ENCODE peak calls at places on chromosomes 5 and 9, in six cellular contexts. N is endothelial cell of umbilical vein, W is Peyer's patch, F is suprapubic skin, T is ovary, S is neural progenitor cell. B is an unnamed sample.
A peak's percentile ranks its signal among the peaks of the same experiment; 100 is the strongest.

GRCh38 chr9:88593537-88594185 is 58.7 kb downstream of the NXNL2 start:
- DNase-seq in T (peak; percentile 45), W (no peak), S (peak; percentile 52), N (peak; percentile 39), F (no peak), B (peak; percentile 54)

GRCh38 chr9:68546596-68547390 is 6.1 kb upstream of the TMEM252 start:
- DNase-seq in W (no peak), F (no peak), T (no peak), S (no peak), N (no peak), B (no peak)

GRCh38 chr5:55604611-55605067 is 69.9 kb upstream of the PLPP1 start:
- DNase-seq in W (no peak), N (no peak), S (peak; percentile 16), T (no peak), F (no peak), B (no peak)

GRCh38 chr9:133950206-133950915 is 41.8 kb downstream of the VAV2 start:
- DNase-seq in F (no peak), W (no peak), N (no peak), S (no peak), T (no peak), B (no peak)

GRCh38 chr9:131887680-131888079 is 147.8 kb upstream of the RAPGEF1 start:
- DNase-seq in F (peak; percentile 20), S (no peak), T (no peak), N (no peak), W (no peak), B (no peak)

GRCh38 chr5:92518318-92518913 is 1062.6 kb downstream of the NR2F1-AS1 start:
- DNase-seq in T (no peak), F (no peak), N (peak; percentile 50), W (no peak), S (peak; percentile 46), B (no peak)

GRCh38 chr5:111984044-111984443 is 227.1 kb upstream of the NREP start:
- DNase-seq in W (no peak), T (no peak), S (no peak), F (no peak), N (no peak), B (no peak)

GRCh38 chr5:11724947-11725346 is 179.3 kb downstream of the CTNND2 start:
- DNase-seq in S (no peak), T (no peak), F (no peak), W (no peak), N (no peak), B (no peak)

GRCh38 chr5:111372799-111373198 is 139.5 kb downstream of the STARD4 start:
- DNase-seq in N (no peak), T (no peak), F (no peak), S (no peak), W (no peak), B (no peak)

GRCh38 chr9:131008909-131009618 is at the start of gene LAMC3:
- DNase-seq in N (no peak), F (no peak), T (no peak), W (no peak), S (peak; percentile 61), B (no peak)

GRCh38 chr5:145072880-145073279 is 762.3 kb downstream of the PRELID2 start:
- DNase-seq in S (peak; percentile 74), F (no peak), T (no peak), N (no peak), W (no peak), B (no peak)

GRCh38 chr5:115831163-115831768 is 10.1 kb downstream of the ATG12 start:
- DNase-seq in T (no peak), F (no peak), S (peak; percentile 62), N (peak; percentile 51), W (no peak), B (no peak)

GRCh38 chr9:126673689-126674364 is 60.1 kb downstream of the LMX1B start:
- DNase-seq in N (no peak), S (peak; percentile 80), W (no peak), T (no peak), F (no peak), B (no peak)

GRCh38 chr5:72817076-72817476 is 615 bp downstream of the TNPO1 start:
- DNase-seq in N (peak; percentile 57), F (peak; percentile 85), W (peak; percentile 78), T (peak; percentile 72), S (no peak), B (peak; percentile 47)

GRCh38 chr5:64766105-64766504 is 2.4 kb downstream of the SREK1IP1 start:
- DNase-seq in F (no peak), W (no peak), S (no peak), N (no peak), T (no peak), B (no peak)

GRCh38 chr5:55982957-55983381 is 11.8 kb downstream of the IL6ST start:
- DNase-seq in T (no peak), N (no peak), S (no peak), F (no peak), W (peak; percentile 60), B (no peak)

GRCh38 chr5:57338068-57338848 is 144.4 kb downstream of the ACTBL2 start:
- DNase-seq in N (peak; percentile 36), S (peak; percentile 67), W (no peak), F (no peak), T (no peak), B (no peak)

GRCh38 chr5:35430381-35431162 is 187.1 kb upstream of the SPEF2 start:
- DNase-seq in T (no peak), F (no peak), W (no peak), S (no peak), N (no peak), B (no peak)

GRCh38 chr9:130535818-130536521 is 43.4 kb upstream of the FUBP3 start:
- DNase-seq in F (no peak), T (peak; percentile 39), S (peak; percentile 51), W (no peak), N (peak; percentile 8), B (no peak)

GRCh38 chr5:82351754-82352145 is 73.6 kb upstream of the RPS23 start:
- DNase-seq in W (no peak), N (peak; percentile 85), T (no peak), S (peak; percentile 65), F (no peak), B (no peak)

GRCh38 chr5:136374003-136374402 is 8.7 kb upstream of the TRPC7 start:
- DNase-seq in T (no peak), N (peak; percentile 72), F (no peak), S (peak; percentile 45), W (no peak), B (no peak)
- H3K36me3 ChIP-seq in T (no peaks in the 10 kb centered on the region), N (no peaks in the 10 kb centered on the region), F (no peaks in the 10 kb centered on the region), S (no peaks in the 10 kb centered on the region), W (no peaks in the 10 kb centered on the region), B (no peaks in the 10 kb centered on the region)

GRCh38 chr5:157739388-157740045 is 4.0 kb upstream of the LSM11 start:
- DNase-seq in W (no peak), S (no peak), T (no peak), F (no peak), N (no peak), B (no peak)
- H3K27ac ChIP-seq in W (no peak overlapping the region), S (no peak overlapping the region), T (no peak overlapping the region), F (no peak overlapping the region), N (no peak overlapping the region), B (no peak overlapping the region)

DNA sequence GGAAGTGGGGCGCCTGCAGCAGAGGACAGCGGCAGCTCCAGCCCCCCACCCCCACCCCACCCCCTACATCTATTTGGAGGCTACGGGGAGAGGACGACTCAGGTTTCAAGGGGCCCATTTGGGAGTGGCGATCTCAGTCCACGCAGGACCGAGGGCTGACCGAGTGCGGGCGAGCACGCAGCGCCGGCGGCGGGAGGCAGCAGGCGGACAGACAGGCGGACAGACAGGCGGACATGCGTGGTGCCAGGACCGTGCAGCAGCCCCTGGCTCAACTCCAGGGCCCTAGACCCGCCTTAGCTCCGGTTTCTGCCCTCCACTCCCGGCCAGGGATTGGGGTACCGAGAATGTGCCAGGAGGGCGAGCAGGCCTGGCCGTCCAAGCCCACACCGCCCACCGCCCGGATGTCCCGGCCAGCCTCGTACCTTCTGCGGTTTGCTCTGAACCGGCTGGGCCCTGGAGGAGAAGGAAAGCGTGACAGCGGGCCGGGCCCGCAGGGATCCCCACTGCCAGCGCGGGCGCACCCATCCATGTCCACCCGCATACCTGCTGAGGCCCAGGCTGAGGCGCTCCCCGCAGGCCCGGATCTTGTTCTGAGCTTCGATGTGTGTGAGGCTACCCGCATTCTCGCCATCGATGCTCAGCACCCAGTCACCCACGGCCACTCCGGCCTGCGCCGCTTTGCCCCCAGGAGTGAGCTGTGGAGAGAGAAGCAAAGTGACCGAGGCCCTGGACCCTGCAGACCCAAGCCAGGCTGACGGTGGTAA is 5.2 kb downstream of the PDLIM7 start:
- DNase-seq in W (no peak), F (no peak), N (no peak), S (no peak), T (no peak), B (no peak)
- H3K36me3 ChIP-seq in W (no peaks in the 10 kb centered on the region), F (peaks cover 52% of the 10 kb centered on the region), N (peaks cover 37% of the 10 kb centered on the region), S (peaks cover 5% of the 10 kb centered on the region), T (no peaks in the 10 kb centered on the region), B (peaks cover 5% of the 10 kb centered on the region)

DNA sequence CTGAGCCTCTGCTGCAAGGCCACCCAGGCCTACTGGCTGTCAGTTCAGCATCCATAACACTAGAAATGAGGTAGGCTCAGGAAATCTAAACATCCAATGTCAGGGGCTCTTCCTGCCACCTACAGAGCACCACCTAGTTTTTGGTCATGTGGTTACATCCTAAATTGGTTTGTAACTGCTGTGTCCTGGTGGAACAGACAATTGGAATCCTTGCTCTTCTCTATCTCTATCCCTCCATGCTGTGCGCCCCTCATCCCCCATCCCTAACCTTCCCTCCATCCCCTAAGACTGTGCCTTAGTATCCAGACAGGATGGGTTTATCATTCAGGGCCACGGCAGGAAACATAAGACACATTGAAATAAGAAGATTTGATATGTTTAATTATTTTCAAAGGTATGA is 11.4 kb upstream of the MCTP1 start:
- DNase-seq in S (no peak), T (no peak), F (no peak), W (no peak), N (no peak), B (no peak)
- H3K27ac ChIP-seq in S (no peak overlapping the region), T (no peak overlapping the region), F (no peak overlapping the region), W (no peak overlapping the region), N (no peak overlapping the region), B (no peak overlapping the region)

DNA sequence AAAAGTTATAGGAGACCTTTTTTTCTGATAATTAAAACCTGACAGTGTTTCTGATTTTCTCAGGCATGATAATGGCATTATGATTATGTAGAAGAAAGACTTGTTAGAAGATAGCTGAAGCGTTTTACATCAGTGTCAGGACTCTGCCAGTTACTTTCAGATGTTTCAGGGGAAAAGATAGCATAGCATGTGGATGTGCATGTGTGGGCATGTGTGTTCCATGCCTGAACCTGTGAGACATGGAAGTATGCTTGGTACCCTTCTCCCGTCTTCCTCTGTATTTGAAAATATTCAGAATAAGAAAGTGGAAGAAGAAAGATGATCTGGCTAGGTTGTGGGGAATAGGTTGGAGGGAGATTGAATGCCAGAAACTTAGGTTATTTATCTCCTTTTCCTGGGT is 113.1 kb upstream of the PCAT7 start:
- DNase-seq in W (no peak), N (no peak), F (no peak), T (no peak), S (no peak), B (no peak)
- H3K36me3 ChIP-seq in W (no peaks in the 10 kb centered on the region), N (no peaks in the 10 kb centered on the region), F (peaks cover 24% of the 10 kb centered on the region), T (no peaks in the 10 kb centered on the region), S (peaks cover 6% of the 10 kb centered on the region), B (peaks cover 8% of the 10 kb centered on the region)

DNA sequence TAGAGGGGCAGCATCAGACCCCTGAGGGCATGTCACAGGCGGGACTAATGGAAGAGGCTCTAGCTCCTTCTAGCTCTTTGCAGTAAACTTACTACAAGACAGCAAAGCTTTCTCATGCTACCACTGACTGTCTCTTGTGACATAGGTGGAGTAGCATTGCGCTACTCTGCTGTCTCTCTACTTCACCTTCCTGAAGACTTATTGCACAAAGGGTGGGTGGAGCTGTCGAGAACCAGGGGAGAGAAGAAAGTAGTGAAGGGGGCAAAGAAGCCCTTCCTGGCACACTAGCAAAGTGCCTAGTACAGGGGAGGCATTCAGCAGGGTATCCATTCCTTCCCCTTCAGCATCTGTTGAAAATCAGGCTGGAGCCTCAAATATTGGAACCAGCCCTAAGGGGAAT is 36.1 kb upstream of the NEK6 start:
- DNase-seq in W (no peak), F (no peak), N (no peak), T (no peak), S (no peak), B (no peak)
- H3K27ac ChIP-seq in W (peak overlapping the region; percentile 86), F (no peak overlapping the region), N (no peak overlapping the region), T (no peak overlapping the region), S (no peak overlapping the region), B (no peak overlapping the region)

B was measured in lung.